ENCODE peak calls at places on chromosomes 6 and 20, in four cellular contexts. R is HepG2, H is SK-N-SH, Q is K562. S is an unnamed sample.

GRCh38 chr6:20211941-20212391 is 303 bp downstream of the MBOAT1 start:
- DNase-seq in R (no peak), Q (peak; percentile 54), H (no peak), S (peak; percentile 69)

GRCh38 chr6:154706389-154706788 is 26.8 kb upstream of the SCAF8 start:
- DNase-seq in H (no peak), Q (no peak), R (no peak), S (no peak)

GRCh38 chr6:106520711-106521367 is 108.5 kb downstream of the RTN4IP1 start:
- DNase-seq in R (no peak), H (no peak), Q (peak; percentile 88), S (no peak)

GRCh38 chr6:29696147-29697129 is 15.5 kb upstream of the ZFP57 start:
- DNase-seq in R (no peak), Q (peak; percentile 31), H (no peak), S (peak; percentile 57)

GRCh38 chr6:137494281-137494966 is at the start of gene OLIG3:
- DNase-seq in Q (no peak), R (no peak), H (no peak), S (peak; percentile 61)

GRCh38 chr20:25336561-25337422 is 53.8 kb downstream of the ABHD12 start:
- DNase-seq in H (no peak), R (peak; percentile 82), Q (peak; percentile 41), S (peak; percentile 53)

GRCh38 chr6:47034421-47034820 is 7.7 kb downstream of the ADGRF1 start:
- DNase-seq in R (no peak), H (no peak), Q (no peak), S (no peak)

GRCh38 chr20:1423625-1424106 is 30.8 kb upstream of the FKBP1A start:
- DNase-seq in R (peak; percentile 92), H (no peak), Q (peak; percentile 84), S (peak; percentile 81)

GRCh38 chr20:4244700-4245485 is 229.5 kb upstream of the RNF24 start:
- DNase-seq in Q (no peak), H (no peak), R (peak; percentile 95), S (no peak)

GRCh38 chr20:17759449-17759848 is 59.7 kb downstream of the BANF2 start:
- DNase-seq in H (no peak), R (no peak), Q (no peak), S (no peak)

GRCh38 chr6:9986273-9986672 is 428.6 kb downstream of the TFAP2A start:
- DNase-seq in R (no peak), Q (no peak), H (no peak), S (no peak)

GRCh38 chr6:33428219-33428890 is 8.5 kb downstream of the SYNGAP1 start:
- DNase-seq in Q (peak; percentile 85), H (peak; percentile 71), R (peak; percentile 79), S (no peak)

GRCh38 chr20:64238115-64238825 is 17.3 kb upstream of the PCMTD2 start:
- DNase-seq in Q (no peak), R (peak; percentile 88), H (no peak), S (no peak)

GRCh38 chr6:106974337-106974998 is at the start of gene CD24:
- DNase-seq in Q (peak; percentile 28), H (peak; percentile 92), R (no peak), S (peak; percentile 78)

GRCh38 chr6:71294121-71294523 is 5.5 kb downstream of the OGFRL1 start:
- DNase-seq in H (no peak), Q (no peak), R (no peak), S (no peak)

GRCh38 chr20:33829636-33830035 is 18.5 kb downstream of the CHMP4B start:
- DNase-seq in R (no peak), H (no peak), Q (peak; percentile 49), S (no peak)

GRCh38 chr20:40741507-40742106 is 52.6 kb upstream of the MAFB start:
- DNase-seq in Q (peak; percentile 56), H (no peak), R (peak; percentile 57), S (peak; percentile 66)

GRCh38 chr6:119347466-119348307 is 1.9 kb downstream of the MAN1A1 start:
- DNase-seq in R (peak; percentile 96), Q (peak; percentile 85), H (no peak), S (no peak)

GRCh38 chr20:20490673-20491072 is 122.8 kb downstream of the INSM1 start:
- DNase-seq in Q (no peak), R (no peak), H (no peak), S (no peak)

GRCh38 chr20:49323622-49324238 is 45.9 kb upstream of the ZNFX1 start:
- DNase-seq in Q (peak; percentile 72), H (peak; percentile 41), R (peak; percentile 52), S (no peak)

GRCh38 chr20:44137210-44137781 is 49.7 kb downstream of the JPH2 start:
- DNase-seq in Q (no peak), H (no peak), R (no peak), S (peak; percentile 52)

GRCh38 chr20:3813758-3814581 is 6.4 kb upstream of the AP5S1 start:
- DNase-seq in Q (no peak), H (no peak), R (no peak), S (no peak)

GRCh38 chr20:1694672-1695071 is 37.1 kb upstream of the SIRPG start:
- DNase-seq in Q (no peak), H (no peak), R (no peak), S (no peak)

GRCh38 chr20:47354710-47355488 is 1.6 kb downstream of the ZMYND8 start:
- DNase-seq in R (peak; percentile 70), Q (peak; percentile 65), H (no peak), S (no peak)

GRCh38 chr6:13624871-13625288 is 9.7 kb downstream of the NOL7 start:
- DNase-seq in Q (peak; percentile 75), H (peak; percentile 53), R (peak; percentile 65), S (peak; percentile 19)

GRCh38 chr6:75118925-75119515 is 86.8 kb downstream of the COL12A1 start:
- DNase-seq in R (no peak), H (no peak), Q (no peak), S (no peak)

GRCh38 chr6:142728910-142729481 is 216.0 kb downstream of the HIVEP2 start:
- DNase-seq in R (no peak), Q (no peak), H (peak; percentile 49), S (no peak)

GRCh38 chr6:17149581-17149980 is 47.7 kb downstream of the STMND1 start:
- DNase-seq in H (no peak), Q (no peak), R (no peak), S (no peak)

GRCh38 chr6:126773122-126773805 is 345.2 kb upstream of the RSPO3 start:
- DNase-seq in Q (no peak), H (no peak), R (no peak), S (no peak)

GRCh38 chr6:90516074-90516660 is 70.7 kb downstream of the MAP3K7 start:
- DNase-seq in R (no peak), Q (no peak), H (no peak), S (no peak)

GRCh38 chr6:31541059-31541657 is 645 bp downstream of the DDX39B start:
- DNase-seq in Q (peak; percentile 88), H (peak; percentile 52), R (peak; percentile 63), S (no peak)

GRCh38 chr6:143125455-143125854 is 64.8 kb downstream of the AIG1 start:
- DNase-seq in R (no peak), Q (no peak), H (peak; percentile 20), S (no peak)

GRCh38 chr6:44534291-44534690 is 146.8 kb downstream of the CDC5L start:
- DNase-seq in Q (no peak), H (no peak), R (no peak), S (no peak)

GRCh38 chr6:108621117-108621516 is 60.4 kb downstream of the FOXO3 start:
- DNase-seq in H (no peak), Q (no peak), R (no peak), S (no peak)

DNA sequence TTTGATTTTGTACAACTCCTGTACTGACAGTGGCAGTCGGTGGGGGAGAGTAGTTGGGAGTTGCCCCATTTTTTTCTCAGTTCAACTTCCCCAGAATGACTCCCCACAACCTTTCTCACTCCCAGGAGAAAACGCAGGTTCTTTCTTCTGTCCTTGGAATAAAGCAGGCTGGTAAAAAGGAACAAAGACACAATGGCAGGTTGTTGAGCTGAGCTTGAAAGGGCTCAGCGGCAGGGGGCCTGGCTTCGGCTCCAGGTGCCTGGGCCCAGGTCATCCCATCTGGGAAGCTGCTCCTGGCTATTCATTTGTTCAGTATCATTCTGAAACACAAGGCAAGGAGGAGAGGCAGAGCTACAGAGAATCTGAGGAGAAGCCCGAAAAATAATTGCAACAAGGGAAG is 46.1 kb downstream of the PROKR2 start:
- DNase-seq in R (no peak), Q (no peak), H (no peak), S (peak; percentile 26)
- TF ChIP-seq FOXJ3 in R (no peak), Q (no peak), H (no peak), S (no peak)

GRCh38 chr6:156949376-156949775 is 172.2 kb downstream of the ARID1B start:
- DNase-seq in Q (no peak), R (no peak), H (no peak), S (no peak)
- TF ChIP-seq FOXJ3 in Q (no peak), R (no peak), H (no peak), S (no peak)

GRCh38 chr6:37381579-37381978 is 27.8 kb downstream of the RNF8 start:
- DNase-seq in Q (peak; percentile 81), R (peak; percentile 86), H (peak; percentile 47), S (peak; percentile 51)
- TF ChIP-seq FOXJ3 in Q (no peak), R (no peak), H (no peak), S (no peak)

GRCh38 chr6:6712258-6712978 is 123.9 kb downstream of the LY86 start:
- DNase-seq in Q (peak; percentile 92), R (peak; percentile 83), H (no peak), S (no peak)
- TF ChIP-seq FOXJ3 in Q (no peak), R (no peak), H (no peak), S (no peak)

GRCh38 chr6:170177383-170178265 is 113.3 kb downstream of the DLL1 start:
- DNase-seq in H (peak; percentile 42), Q (no peak), R (no peak), S (no peak)

GRCh38 chr6:170180671-170181337 is 110.1 kb downstream of the DLL1 start:
- DNase-seq in Q (no peak), R (no peak), H (no peak), S (no peak)

GRCh38 chr6:170179925-170180324 is 111.0 kb downstream of the DLL1 start:
- DNase-seq in H (no peak), R (no peak), Q (no peak), S (no peak)

GRCh38 chr6:170178266-170178560 is 112.7 kb downstream of the DLL1 start:
- DNase-seq in R (no peak), Q (no peak), H (no peak), S (no peak)

GRCh38 chr6:170178561-170179477 is 112.1 kb downstream of the DLL1 start:
- DNase-seq in R (no peak), Q (no peak), H (peak; percentile 29), S (no peak)
- TF ChIP-seq FOXJ3 in R (no peak), Q (no peak), H (no peak), S (no peak)

DNA sequence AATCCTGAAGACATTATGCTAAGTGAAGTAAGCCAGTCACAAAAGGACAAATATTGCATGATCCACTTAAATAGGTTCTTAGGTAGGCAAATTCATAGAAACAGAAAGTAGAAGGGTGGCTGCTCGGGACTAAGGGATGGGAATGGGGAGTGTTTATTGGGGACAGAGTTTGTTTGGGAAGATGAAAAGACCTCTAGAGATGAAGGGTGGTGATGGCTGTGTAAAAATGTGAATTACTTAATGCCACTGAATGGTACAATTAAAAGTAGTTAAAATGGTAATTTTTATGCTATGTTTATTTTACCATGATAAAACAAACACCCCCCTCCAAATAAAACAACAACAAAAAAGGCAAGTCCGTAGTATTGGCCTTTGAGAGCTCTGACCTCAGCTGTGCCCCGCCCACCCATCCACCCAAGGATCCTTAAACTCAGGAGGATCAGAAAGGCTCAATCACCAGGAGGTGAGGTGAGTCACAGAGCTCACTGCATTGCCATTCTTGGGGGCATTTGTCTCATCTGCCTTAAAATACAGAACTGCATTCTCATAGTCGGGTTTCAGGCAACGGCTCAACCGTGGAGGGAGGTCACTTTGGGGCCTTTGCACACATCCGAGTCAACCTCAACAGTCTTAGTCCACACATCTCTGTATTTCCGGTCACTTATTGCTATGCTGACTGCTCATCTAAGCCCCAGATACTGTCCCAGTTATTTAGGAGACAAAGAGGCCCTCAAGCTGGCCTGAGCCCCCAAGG is 96.7 kb downstream of the SLC22A23 start:
- DNase-seq in R (no peak), H (no peak), Q (peak; percentile 60), S (no peak)
- TF ChIP-seq FOXJ3 in R (no peak), H (no peak), Q (no peak), S (no peak)

S was measured in WTC11.